ENCODE peak calls at places on chromosomes 16 and 17, in five cellular contexts. K, G, P, S and R are unnamed samples.
A peak's percentile ranks its signal among the peaks of the same experiment; 100 is the strongest.

GRCh38 chr16:86733526-86734254 is 155.3 kb downstream of the FOXL1 start:
- ATAC-seq in G (no peak), S (no peak), P (no peak), K (no peak), R (no peak)

GRCh38 chr17:57338257-57338919 is 82.1 kb downstream of the MSI2 start:
- ATAC-seq in K (no peak), G (no peak), P (no peak), S (peak; percentile 70), R (no peak)

GRCh38 chr17:69524854-69525253 is 110.4 kb downstream of the MAP2K6 start:
- ATAC-seq in S (no peak), K (no peak), G (no peak), P (no peak), R (no peak)

GRCh38 chr16:50298075-50298460 is 31.7 kb downstream of the ADCY7 start:
- ATAC-seq in K (no peak), P (no peak), G (no peak), S (no peak), R (no peak)

GRCh38 chr16:13060932-13061331 is 159.5 kb downstream of the SHISA9 start:
- ATAC-seq in S (no peak), G (no peak), K (no peak), P (no peak), R (no peak)

GRCh38 chr17:63434951-63435571 is 11.0 kb downstream of the CYB561 start:
- ATAC-seq in S (peak; percentile 83), K (peak; percentile 51), P (no peak), G (peak; percentile 73), R (no peak)

GRCh38 chr17:6768447-6768846 is 7.6 kb upstream of the FBXO39 start:
- ATAC-seq in K (no peak), S (no peak), P (no peak), G (no peak), R (no peak)

GRCh38 chr16:84453061-84453752 is 51.3 kb downstream of the MEAK7 start:
- ATAC-seq in S (no peak), P (peak; percentile 67), K (no peak), G (no peak), R (no peak)

GRCh38 chr17:79664925-79665738 is 54.3 kb upstream of the RBFOX3 start:
- ATAC-seq in S (no peak), G (peak; percentile 80), P (no peak), K (peak; percentile 69), R (peak; percentile 87)

GRCh38 chr16:78129349-78129748 is 29.9 kb downstream of the WWOX start:
- ATAC-seq in K (no peak), P (no peak), G (no peak), S (no peak), R (no peak)

GRCh38 chr16:84947996-84948854 is 63.1 kb downstream of the ZDHHC7 start:
- ATAC-seq in K (no peak), P (no peak), G (no peak), S (peak; percentile 33), R (no peak)

GRCh38 chr16:53449816-53450517 is 15.7 kb downstream of the RBL2 start:
- ATAC-seq in S (no peak), P (no peak), K (no peak), G (no peak), R (no peak)

GRCh38 chr16:87864331-87864989 is 4.8 kb downstream of the SLC7A5 start:
- ATAC-seq in K (no peak), P (no peak), G (no peak), S (no peak), R (no peak)

GRCh38 chr16:2586241-2586640 is 48.4 kb downstream of the PDPK1 start:
- ATAC-seq in G (no peak), P (peak; percentile 68), S (peak; percentile 31), K (no peak), R (no peak)

GRCh38 chr17:1164935-1165556 is 14.7 kb downstream of the ABR start:
- ATAC-seq in S (no peak), G (no peak), K (no peak), P (no peak), R (peak; percentile 63)

GRCh38 chr16:8611886-8612595 is 9.5 kb upstream of the METTL22 start:
- ATAC-seq in G (no peak), P (no peak), S (no peak), K (no peak), R (no peak)

GRCh38 chr17:43768382-43768781 is 9.8 kb upstream of the SOST start:
- ATAC-seq in K (no peak), G (no peak), P (peak; percentile 28), S (no peak), R (peak; percentile 66)

GRCh38 chr17:2122641-2123302 is 67.9 kb downstream of the HIC1 start:
- ATAC-seq in G (peak; percentile 38), P (no peak), K (peak; percentile 83), S (peak; percentile 57), R (peak; percentile 87)

GRCh38 chr16:53817117-53817516 is 113.2 kb downstream of the FTO start:
- ATAC-seq in S (no peak), G (no peak), K (no peak), P (no peak), R (peak; percentile 68)

GRCh38 chr17:64256913-64257807 is 5.9 kb downstream of the TEX2 start:
- ATAC-seq in P (no peak), G (no peak), K (no peak), S (no peak), R (no peak)

GRCh38 chr17:28975634-28976033 is 24.3 kb upstream of the PHF12 start:
- ATAC-seq in K (no peak), S (no peak), P (no peak), G (no peak), R (no peak)

GRCh38 chr17:57518587-57519118 is 226.4 kb downstream of the CCDC182 start:
- ATAC-seq in G (peak; percentile 12), K (no peak), S (no peak), P (no peak), R (no peak)